ENCODE peak calls at places on chromosomes 5 and 9, in six cellular contexts. Y is mammary epithelial cell, P is esophagus squamous epithelium, H is cerebellum, V is amniotic stem cell, L is caudate nucleus. G is an unnamed sample.

GRCh38 chr5:174003795-174004194 is 14.8 kb downstream of the C5orf47 start:
- DNase-seq in Y (no peak), P (no peak), H (no peak), V (no peak), L (no peak), G (no peak)

GRCh38 chr9:122897969-122898368 is 7.2 kb downstream of the RC3H2 start:
- DNase-seq in Y (peak), P (no peak), H (no peak), V (no peak), L (no peak), G (no peak)

GRCh38 chr5:138603521-138603920 is 28.3 kb upstream of the HSPA9 start:
- DNase-seq in Y (peak), P (no peak), H (no peak), V (no peak), L (no peak), G (no peak)

GRCh38 chr5:157290981-157291711 is 25.2 kb downstream of the CYFIP2 start:
- DNase-seq in Y (no peak), P (peak), H (no peak), V (no peak), L (no peak), G (no peak)

GRCh38 chr9:70814597-70814996 is 306.8 kb downstream of the TRPM3 start:
- DNase-seq in Y (no peak), P (no peak), H (no peak), V (no peak), L (no peak), G (no peak)

GRCh38 chr9:11144750-11145149 is 531.9 kb upstream of the PTPRD start:
- DNase-seq in Y (no peak), P (no peak), H (no peak), V (no peak), L (no peak), G (no peak)

GRCh38 chr5:129461816-129462396 is 1.8 kb downstream of the ADAMTS19 start:
- DNase-seq in Y (no peak), P (no peak), H (no peak), V (no peak), L (no peak), G (no peak)

GRCh38 chr5:83856898-83857297 is 136.2 kb upstream of the HAPLN1 start:
- DNase-seq in Y (no peak), P (no peak), H (no peak), V (no peak), L (no peak), G (no peak)

GRCh38 chr5:3050863-3051262 is 299.4 kb upstream of the IRX2 start:
- DNase-seq in Y (no peak), P (no peak), H (no peak), V (no peak), L (no peak), G (no peak)

GRCh38 chr5:59921816-59922215 is 28.3 kb upstream of the PDE4D start:
- DNase-seq in Y (no peak), P (no peak), H (no peak), V (no peak), L (no peak), G (no peak)

GRCh38 chr9:133711428-133712220 is 26.5 kb downstream of the SARDH start:
- DNase-seq in Y (no peak), P (no peak), H (no peak), V (no peak), L (no peak), G (no peak)

GRCh38 chr9:136769710-136770191 is 5.4 kb upstream of the LCN15 start:
- DNase-seq in Y (no peak), P (no peak), H (peak), V (no peak), L (peak), G (no peak)

G was measured in esophagus muscularis mucosa.